ENCODE peak calls at places on chromosomes 7 and 10, in ten cellular contexts. A is left ventricle myocardium inferior, Y is uterus, Q is fibroblast of lung, N is esophagus squamous epithelium, J is cardiac fibroblast, S is vagina, G is lower lobe of right lung, B is heart left ventricle, L is OCI-LY7. I is an unnamed sample.

GRCh38 chr7:96127746-96128145 is 194.2 kb downstream of the SLC25A13 start:
- DNase-seq in A (no peak), Y (no peak), Q (no peak), N (no peak), J (no peak), S (no peak), G (no peak), B (no peak), L (no peak), I (no peak)

GRCh38 chr7:99733448-99733847 is 1.5 kb downstream of the CYP3A7 start:
- DNase-seq in A (no peak), Y (no peak), Q (no peak), N (no peak), J (peak; percentile 6), S (peak; percentile 61), G (no peak), B (no peak), L (peak; percentile 19), I (no peak)

GRCh38 chr7:7178081-7178480 is 4.3 kb upstream of the C1GALT1 start:
- DNase-seq in A (no peak), Y (no peak), Q (no peak), N (no peak), J (peak; percentile 37), S (no peak), G (no peak), B (no peak), L (no peak), I (no peak)

GRCh38 chr7:73742753-73743641 is 4.4 kb upstream of the ABHD11 start:
- DNase-seq in A (no peak), Y (peak; percentile 27), Q (no peak), N (no peak), J (no peak), S (no peak), G (peak; percentile 96), B (peak; percentile 63), L (peak; percentile 88), I (no peak)

GRCh38 chr10:110307805-110308204 is 3.1 kb upstream of the SMNDC1 start:
- DNase-seq in A (no peak), Y (no peak), Q (no peak), N (no peak), J (peak; percentile 45), S (no peak), G (no peak), B (no peak), L (no peak), I (no peak)

GRCh38 chr10:90289037-90289436 is 568.8 kb downstream of the HTR7 start:
- DNase-seq in A (no peak), Y (no peak), Q (peak; percentile 78), N (no peak), J (peak; percentile 74), S (no peak), G (no peak), B (no peak), L (no peak), I (peak; percentile 44)

GRCh38 chr10:5720182-5720581 is 35.5 kb downstream of the TASOR2 start:
- DNase-seq in A (no peak), Y (no peak), Q (no peak), N (no peak), J (no peak), S (no peak), G (no peak), B (no peak), L (no peak), I (no peak)

GRCh38 chr7:147376152-147376551 is 1214.4 kb upstream of the C7orf33 start:
- DNase-seq in A (no peak), Y (no peak), Q (no peak), N (no peak), J (no peak), S (no peak), G (no peak), B (no peak), L (no peak), I (no peak)

GRCh38 chr7:46424934-46425333 is 503.9 kb upstream of the IGFBP3 start:
- DNase-seq in A (no peak), Y (no peak), Q (peak; percentile 6), N (no peak), J (no peak), S (no peak), G (no peak), B (no peak), L (no peak), I (peak; percentile 11)

GRCh38 chr10:43402176-43402575 is 6.8 kb downstream of the HNRNPF start:
- DNase-seq in A (no peak), Y (no peak), Q (no peak), N (no peak), J (no peak), S (no peak), G (no peak), B (no peak), L (no peak), I (peak; percentile 47)

GRCh38 chr10:43407148-43407575 is 1.8 kb downstream of the HNRNPF start:
- DNase-seq in A (peak; percentile 68), Y (no peak), Q (no peak), N (no peak), J (peak; percentile 44), S (no peak), G (peak; percentile 78), B (peak; percentile 81), L (peak; percentile 73), I (peak; percentile 63)

GRCh38 chr10:43403911-43404674 is 4.9 kb downstream of the HNRNPF start:
- DNase-seq in A (no peak), Y (no peak), Q (no peak), N (no peak), J (no peak), S (no peak), G (no peak), B (no peak), L (no peak), I (peak; percentile 36)

GRCh38 chr10:43402880-43403452 is 6.0 kb downstream of the HNRNPF start:
- DNase-seq in A (no peak), Y (no peak), Q (no peak), N (no peak), J (no peak), S (no peak), G (no peak), B (no peak), L (no peak), I (no peak)

GRCh38 chr10:43404675-43405221 is 4.2 kb downstream of the HNRNPF start:
- DNase-seq in A (no peak), Y (no peak), Q (no peak), N (no peak), J (no peak), S (no peak), G (no peak), B (no peak), L (no peak), I (no peak)
- H3K4me3 ChIP-seq in A (peak overlapping the region; percentile 8), Y (no peak overlapping the region), Q (no peak overlapping the region), N (peak overlapping the region; percentile 90), J (no peak overlapping the region), S (no peak overlapping the region), G (peak overlapping the region; percentile 79), B (no peak overlapping the region), L (peak overlapping the region; percentile 92), I (peak overlapping the region; percentile 29)

GRCh38 chr7:117338020-117338419 is 15.2 kb upstream of the WNT2 start:
- DNase-seq in A (no peak), Y (no peak), Q (peak; percentile 14), N (no peak), J (peak; percentile 26), S (no peak), G (no peak), B (no peak), L (no peak), I (peak; percentile 57)

GRCh38 chr7:117332031-117332430 is 9.2 kb upstream of the WNT2 start:
- DNase-seq in A (no peak), Y (no peak), Q (no peak), N (no peak), J (no peak), S (no peak), G (no peak), B (no peak), L (no peak), I (no peak)

DNA sequence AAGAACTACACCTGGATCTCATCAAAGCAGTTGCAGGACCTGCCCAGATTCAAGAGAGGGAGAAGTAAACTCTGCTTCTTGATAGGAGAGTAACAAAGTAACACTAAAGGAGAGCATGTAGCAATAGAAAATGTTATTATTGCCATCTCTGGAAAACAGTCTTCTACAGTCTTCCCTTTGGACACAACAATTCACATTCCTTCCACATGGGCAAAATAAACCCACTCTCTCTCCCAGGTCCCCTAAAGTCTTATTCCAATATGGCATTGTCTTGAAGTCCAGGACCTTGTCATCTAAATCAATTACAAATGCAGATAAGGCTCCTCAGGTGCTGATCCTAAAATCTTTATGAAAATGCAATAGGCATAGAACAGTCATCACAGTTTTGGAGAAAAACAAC is 10.3 kb upstream of the WNT2 start:
- DNase-seq in A (no peak), Y (no peak), Q (no peak), N (no peak), J (no peak), S (no peak), G (no peak), B (no peak), L (no peak), I (no peak)
- TF ChIP-seq CTCF in A (no peak), Y (no peak), Q (no peak), N (no peak), J (peak; percentile 4), S (no peak), G (no peak), B (no peak), L (no peak), I (peak; percentile 18)

GRCh38 chr7:94323872-94324271 is 70.8 kb upstream of the COL1A2 start:
- DNase-seq in A (no peak), Y (no peak), Q (no peak), N (no peak), J (no peak), S (no peak), G (no peak), B (no peak), L (no peak), I (no peak)
- H3K4me3 ChIP-seq in A (no peak overlapping the region), Y (no peak overlapping the region), Q (no peak overlapping the region), N (no peak overlapping the region), J (no peak overlapping the region), S (no peak overlapping the region), G (no peak overlapping the region), B (no peak overlapping the region), L (no peak overlapping the region), I (no peak overlapping the region)

DNA sequence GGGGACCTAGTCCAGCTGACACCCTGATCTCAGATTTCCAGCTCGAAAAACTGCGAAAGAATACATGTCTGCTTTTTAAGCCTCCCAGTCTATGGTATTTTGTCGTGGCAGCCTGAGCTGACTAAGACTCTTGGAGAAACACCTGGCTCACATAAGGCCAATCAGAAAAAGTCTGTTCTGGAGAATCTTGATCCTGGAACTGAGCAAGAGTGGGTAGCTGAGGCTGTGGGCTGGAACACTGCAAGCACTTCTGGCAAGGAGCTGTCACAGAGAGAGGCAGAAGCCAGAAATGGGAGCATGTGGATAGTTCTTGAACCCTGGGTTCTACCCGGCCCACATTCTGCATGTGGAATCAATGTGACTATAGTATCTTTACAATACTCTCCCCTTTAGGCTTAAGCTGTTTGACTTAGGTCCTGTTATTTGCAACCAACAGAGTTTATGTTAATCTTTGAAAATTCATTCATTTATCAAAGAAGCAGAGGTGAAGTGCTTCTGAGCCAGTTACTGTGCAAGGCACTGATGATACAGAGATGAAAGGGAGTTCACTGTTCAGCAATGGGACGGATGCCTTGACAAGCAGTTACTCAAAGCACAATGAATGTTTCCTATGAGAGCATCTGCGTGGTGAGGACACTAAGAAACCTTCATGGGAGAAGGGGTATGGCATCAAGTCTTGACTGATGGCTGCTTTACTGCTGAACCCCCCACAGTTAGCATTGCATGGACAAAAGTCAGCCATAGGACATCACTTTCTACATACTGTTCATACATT is 4.4 kb upstream of the C10orf90 start:
- DNase-seq in A (no peak), Y (no peak), Q (no peak), N (no peak), J (no peak), S (no peak), G (no peak), B (no peak), L (no peak), I (no peak)
- TF ChIP-seq CTCF in A (no peak), Y (no peak), Q (no peak), N (no peak), J (no peak), S (no peak), G (no peak), B (no peak), L (no peak), I (no peak)

I was measured in fibroblast of villous mesenchyme.